ENCODE peak calls at places on chromosome 22, in five cellular contexts. Q is pancreas, X is Calu3, B is mesothelial cell of epicardium, P is IMR-90. I is an unnamed sample.

GRCh38 chr22:28728621-28729313 is 12.9 kb downstream of the CHEK2 start:
- DNase-seq in Q (no peak), X (no peak), B (no peak), P (no peak), I (no peak)

GRCh38 chr22:48740086-48740730 is 1087.5 kb downstream of the BRD1 start:
- DNase-seq in Q (no peak), X (no peak), B (no peak), P (no peak), I (no peak)

GRCh38 chr22:19526702-19527111 is 2.5 kb upstream of the CLDN5 start:
- DNase-seq in Q (no peak), X (no peak), B (no peak), P (no peak), I (no peak)

GRCh38 chr22:32649515-32650200 is 151.8 kb upstream of the TIMP3 start:
- DNase-seq in Q (no peak), X (no peak), B (no peak), P (peak), I (no peak)

GRCh38 chr22:39087881-39088687 is 9.0 kb upstream of the APOBEC3H start:
- DNase-seq in Q (no peak), X (no peak), B (no peak), P (no peak), I (no peak)

GRCh38 chr22:28585324-28585723 is 94.3 kb downstream of the TTC28 start:
- DNase-seq in Q (no peak), X (no peak), B (no peak), P (no peak), I (no peak)

GRCh38 chr22:49215840-49216239 is 611.8 kb downstream of the BRD1 start:
- DNase-seq in Q (peak), X (no peak), B (peak), P (no peak), I (no peak)

GRCh38 chr22:32653823-32654222 is 147.7 kb upstream of the TIMP3 start:
- DNase-seq in Q (no peak), X (no peak), B (no peak), P (no peak), I (no peak)

GRCh38 chr22:32200752-32201151 is 4.1 kb downstream of the RFPL2 start:
- DNase-seq in Q (no peak), X (no peak), B (no peak), P (no peak), I (no peak)

GRCh38 chr22:47963660-47964059 is 1201.2 kb downstream of the TBC1D22A start:
- DNase-seq in Q (no peak), X (no peak), B (no peak), P (no peak), I (no peak)

GRCh38 chr22:44311104-44311854 is 1.5 kb downstream of the SHISAL1 start:
- DNase-seq in Q (no peak), X (no peak), B (no peak), P (no peak), I (no peak)
- TF ChIP-seq CTCF in Q (no peak), X (no peak), B (no peak), P (peak), I (no peak)

GRCh38 chr22:31106001-31106571 is 1.3 kb downstream of the SELENOM start:
- DNase-seq in Q (no peak), X (no peak), B (no peak), P (no peak), I (no peak)
- TF ChIP-seq CTCF in Q (no peak), X (no peak), B (no peak), P (peak), I (no peak)

DNA sequence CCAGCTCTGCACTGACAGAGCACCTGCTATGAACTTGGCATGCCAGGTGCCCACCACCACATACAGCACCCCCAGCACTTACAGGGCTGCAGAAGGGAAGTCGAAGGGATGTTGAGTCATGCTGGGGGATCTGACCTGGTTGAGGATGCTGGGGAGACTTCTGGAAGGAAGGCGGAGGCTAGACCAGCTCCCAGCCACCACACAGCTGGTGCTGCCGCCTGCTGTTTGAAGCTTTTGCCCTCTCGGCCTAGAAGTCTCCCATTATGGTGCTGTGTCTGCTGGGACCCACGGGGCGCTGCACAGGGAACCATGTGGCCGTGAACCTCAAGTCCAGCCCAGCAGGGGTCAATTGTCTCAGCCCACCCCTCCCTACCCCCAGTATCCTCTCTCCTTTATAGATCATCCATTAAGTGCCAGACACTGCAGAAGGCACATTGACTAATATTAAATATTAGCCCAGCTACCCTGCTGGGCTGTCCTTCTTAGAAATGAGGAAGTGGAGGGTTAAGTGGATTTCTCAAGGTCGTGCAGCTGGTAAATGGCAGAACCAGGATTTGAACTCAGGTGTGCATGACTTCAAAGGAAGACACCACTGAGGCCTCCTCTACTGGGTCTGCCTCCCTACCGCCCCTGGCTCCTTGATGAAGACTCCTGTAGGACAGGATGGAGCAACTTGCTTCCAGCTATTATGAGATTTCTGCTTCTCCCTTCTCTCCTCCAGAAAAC is 49.7 kb downstream of the CYTH4 start:
- DNase-seq in Q (no peak), X (peak), B (no peak), P (peak), I (no peak)
- TF ChIP-seq CTCF in Q (no peak), X (no peak), B (no peak), P (no peak), I (no peak)

GRCh38 chr22:17912942-17913704 is 111.2 kb downstream of the MICAL3 start:
- DNase-seq in Q (no peak), X (no peak), B (no peak), P (no peak), I (no peak)

GRCh38 chr22:17911887-17912286 is 112.5 kb downstream of the MICAL3 start:
- DNase-seq in Q (no peak), X (no peak), B (no peak), P (no peak), I (no peak)

GRCh38 chr22:17907731-17908051 is 116.7 kb downstream of the MICAL3 start:
- DNase-seq in Q (no peak), X (no peak), B (no peak), P (no peak), I (no peak)

GRCh38 chr22:17911312-17911705 is 113.1 kb downstream of the MICAL3 start:
- DNase-seq in Q (no peak), X (no peak), B (no peak), P (no peak), I (no peak)

GRCh38 chr22:17910561-17911311 is 113.6 kb downstream of the MICAL3 start:
- DNase-seq in Q (no peak), X (no peak), B (no peak), P (peak), I (peak)
- TF ChIP-seq CTCF in Q (no peak), X (no peak), B (no peak), P (peak), I (peak)

DNA sequence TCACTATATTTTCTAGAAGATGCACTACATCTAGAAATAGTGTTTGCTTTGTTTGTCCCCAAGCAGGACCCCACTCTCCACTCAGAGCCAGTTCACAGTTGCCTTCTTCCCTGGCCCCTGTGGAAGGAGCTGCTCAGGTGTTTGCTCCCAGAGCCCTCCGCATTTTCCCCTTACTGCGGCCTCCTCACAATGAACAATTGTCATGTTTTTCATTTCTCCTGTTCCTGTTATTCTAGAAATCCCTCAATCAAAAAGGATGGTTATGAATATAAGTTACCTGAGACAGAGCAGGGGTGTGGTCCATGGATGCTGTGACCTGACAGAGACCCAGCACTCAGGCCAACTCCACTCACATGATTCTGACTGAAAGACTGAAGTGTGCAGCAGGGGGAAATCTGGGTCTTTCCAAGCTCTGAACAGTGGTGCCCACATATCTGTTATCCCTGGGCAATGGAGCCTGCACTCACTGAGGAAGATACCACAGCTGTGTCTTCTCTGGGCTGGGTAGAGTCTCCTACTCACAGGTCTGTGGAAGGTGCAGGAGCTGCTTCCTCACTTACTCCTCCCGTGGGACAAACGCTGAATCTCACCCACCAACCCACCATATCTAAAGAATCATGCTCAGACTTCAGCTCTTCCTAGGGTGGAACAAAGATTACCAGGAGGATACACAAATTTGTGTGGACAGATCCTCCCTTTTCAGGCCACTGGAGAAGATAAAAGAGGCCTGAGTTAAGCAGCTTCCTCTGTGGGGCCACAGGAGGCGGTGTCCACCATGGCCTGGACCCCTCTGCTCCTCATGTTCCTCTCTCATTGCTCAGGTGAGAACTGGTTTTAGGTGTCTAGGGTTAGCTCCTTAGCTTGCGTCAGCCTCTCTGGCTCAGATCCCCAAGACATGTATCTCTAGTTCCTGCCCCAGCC is 87.1 kb upstream of the TOP3B start:
- DNase-seq in Q (no peak), X (no peak), B (no peak), P (no peak), I (no peak)
- TF ChIP-seq CTCF in Q (no peak), X (no peak), B (no peak), P (no peak), I (no peak)

I was measured in GM13976.